ENCODE peak calls at places on chromosomes 11 and 22, in ten cellular contexts. One of them, this sample, is unnamed.

GRCh38 chr22:30314918-30315317 is 11.8 kb downstream of the TBC1D10A start:
- DNase-seq in GM20000: peak
- DNase-seq in mucosa of descending colon: no peak
- DNase-seq in GM10248: peak
- DNase-seq in fibroblast of pulmonary artery: no peak
- DNase-seq in lower lobe of right lung: no peak
- DNase-seq in BE2C: no peak
- DNase-seq in NB4: no peak
- DNase-seq in transverse colon: no peak
- DNase-seq in heart left ventricle: no peak
- DNase-seq in this sample: no peak

GRCh38 chr22:45237065-45237990 is 3.4 kb downstream of the KIAA0930 start:
- DNase-seq in transverse colon: no peak
- DNase-seq in GM10248: no peak
- DNase-seq in BE2C: no peak
- DNase-seq in lower lobe of right lung: no peak
- DNase-seq in NB4: no peak
- DNase-seq in heart left ventricle: no peak
- DNase-seq in mucosa of descending colon: no peak
- DNase-seq in GM20000: no peak
- DNase-seq in fibroblast of pulmonary artery: no peak
- DNase-seq in this sample: no peak

GRCh38 chr11:121466063-121466794 is 13.5 kb upstream of the SORL1-AS1 start:
- DNase-seq in lower lobe of right lung: peak
- DNase-seq in GM20000: no peak
- DNase-seq in BE2C: peak
- DNase-seq in GM10248: no peak
- DNase-seq in NB4: peak
- DNase-seq in heart left ventricle: peak
- DNase-seq in mucosa of descending colon: peak
- DNase-seq in transverse colon: peak
- DNase-seq in fibroblast of pulmonary artery: peak
- DNase-seq in this sample: no peak

GRCh38 chr11:94706211-94706610 is 61.9 kb upstream of the AMOTL1 start:
- DNase-seq in lower lobe of right lung: no peak
- DNase-seq in GM20000: no peak
- DNase-seq in NB4: no peak
- DNase-seq in mucosa of descending colon: no peak
- DNase-seq in transverse colon: no peak
- DNase-seq in heart left ventricle: no peak
- DNase-seq in fibroblast of pulmonary artery: no peak
- DNase-seq in GM10248: no peak
- DNase-seq in BE2C: no peak
- DNase-seq in this sample: no peak

GRCh38 chr11:114522818-114523217 is 36.9 kb downstream of the NXPE1 start:
- DNase-seq in transverse colon: no peak
- DNase-seq in BE2C: no peak
- DNase-seq in GM20000: no peak
- DNase-seq in heart left ventricle: no peak
- DNase-seq in fibroblast of pulmonary artery: no peak
- DNase-seq in NB4: no peak
- DNase-seq in mucosa of descending colon: peak
- DNase-seq in GM10248: no peak
- DNase-seq in lower lobe of right lung: no peak
- DNase-seq in this sample: no peak

GRCh38 chr11:57552479-57552878 is 15.0 kb downstream of the UBE2L6 start:
- DNase-seq in transverse colon: no peak
- DNase-seq in heart left ventricle: no peak
- DNase-seq in fibroblast of pulmonary artery: no peak
- DNase-seq in NB4: no peak
- DNase-seq in BE2C: no peak
- DNase-seq in mucosa of descending colon: no peak
- DNase-seq in GM20000: no peak
- DNase-seq in lower lobe of right lung: no peak
- DNase-seq in GM10248: no peak
- DNase-seq in this sample: no peak

GRCh38 chr11:2521681-2522630 is 77.1 kb downstream of the KCNQ1 start:
- DNase-seq in lower lobe of right lung: peak
- DNase-seq in fibroblast of pulmonary artery: no peak
- DNase-seq in GM20000: no peak
- DNase-seq in mucosa of descending colon: peak
- DNase-seq in heart left ventricle: peak
- DNase-seq in transverse colon: peak
- DNase-seq in BE2C: peak
- DNase-seq in NB4: no peak
- DNase-seq in GM10248: no peak
- DNase-seq in this sample: no peak

GRCh38 chr11:84396521-84396920 is 1110.4 kb upstream of the CCDC90B start:
- DNase-seq in lower lobe of right lung: no peak
- DNase-seq in transverse colon: no peak
- DNase-seq in GM10248: no peak
- DNase-seq in mucosa of descending colon: no peak
- DNase-seq in fibroblast of pulmonary artery: peak
- DNase-seq in NB4: no peak
- DNase-seq in heart left ventricle: no peak
- DNase-seq in BE2C: no peak
- DNase-seq in GM20000: no peak
- DNase-seq in this sample: no peak

GRCh38 chr11:19553683-19554333 is 158.8 kb upstream of the NAV2 start:
- DNase-seq in NB4: peak
- DNase-seq in BE2C: peak
- DNase-seq in GM10248: peak
- DNase-seq in fibroblast of pulmonary artery: peak
- DNase-seq in GM20000: peak
- DNase-seq in heart left ventricle: peak
- DNase-seq in mucosa of descending colon: peak
- DNase-seq in transverse colon: peak
- DNase-seq in lower lobe of right lung: peak
- DNase-seq in this sample: peak

GRCh38 chr11:100752371-100753073 is 65.4 kb downstream of the ARHGAP42 start:
- DNase-seq in lower lobe of right lung: no peak
- DNase-seq in fibroblast of pulmonary artery: no peak
- DNase-seq in transverse colon: no peak
- DNase-seq in NB4: no peak
- DNase-seq in GM10248: no peak
- DNase-seq in GM20000: no peak
- DNase-seq in mucosa of descending colon: peak
- DNase-seq in heart left ventricle: no peak
- DNase-seq in BE2C: peak
- DNase-seq in this sample: no peak

GRCh38 chr11:100757636-100758035 is 70.5 kb downstream of the ARHGAP42 start:
- DNase-seq in heart left ventricle: no peak
- DNase-seq in lower lobe of right lung: no peak
- DNase-seq in mucosa of descending colon: no peak
- DNase-seq in fibroblast of pulmonary artery: no peak
- DNase-seq in NB4: no peak
- DNase-seq in BE2C: no peak
- DNase-seq in GM20000: no peak
- DNase-seq in transverse colon: no peak
- DNase-seq in GM10248: no peak
- DNase-seq in this sample: no peak

GRCh38 chr11:100753562-100753961 is 66.5 kb downstream of the ARHGAP42 start:
- DNase-seq in GM20000: no peak
- DNase-seq in mucosa of descending colon: no peak
- DNase-seq in lower lobe of right lung: no peak
- DNase-seq in fibroblast of pulmonary artery: no peak
- DNase-seq in BE2C: peak
- DNase-seq in NB4: no peak
- DNase-seq in transverse colon: no peak
- DNase-seq in GM10248: no peak
- DNase-seq in heart left ventricle: no peak
- DNase-seq in this sample: no peak

GRCh38 chr11:100756556-100756955 is 69.5 kb downstream of the ARHGAP42 start:
- DNase-seq in BE2C: no peak
- DNase-seq in NB4: no peak
- DNase-seq in fibroblast of pulmonary artery: peak
- DNase-seq in lower lobe of right lung: no peak
- DNase-seq in GM20000: no peak
- DNase-seq in mucosa of descending colon: no peak
- DNase-seq in transverse colon: no peak
- DNase-seq in heart left ventricle: no peak
- DNase-seq in GM10248: no peak
- DNase-seq in this sample: no peak

DNA sequence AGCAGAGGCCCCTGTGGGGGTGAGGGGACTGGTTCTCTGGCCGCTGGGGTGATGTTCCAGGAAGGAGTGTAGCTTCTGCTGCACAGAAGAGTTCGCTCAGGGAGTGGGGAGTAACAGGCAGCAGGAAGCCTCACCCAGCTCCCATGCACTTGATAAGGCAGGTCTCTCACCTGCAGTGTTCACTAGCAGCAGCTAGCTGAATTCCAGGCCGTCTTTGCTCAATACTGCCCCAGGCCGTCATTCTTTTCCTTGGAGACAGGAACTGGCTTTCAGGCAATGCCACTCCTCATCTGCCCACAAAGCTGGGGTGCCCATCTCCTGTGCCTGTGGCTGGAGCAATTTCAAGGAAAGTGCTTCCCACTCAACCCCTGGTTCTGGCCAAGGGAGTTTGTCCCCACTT is 66.1 kb downstream of the ARHGAP42 start:
- DNase-seq in GM10248: no peak
- DNase-seq in heart left ventricle: no peak
- DNase-seq in fibroblast of pulmonary artery: no peak
- DNase-seq in transverse colon: no peak
- DNase-seq in lower lobe of right lung: no peak
- DNase-seq in mucosa of descending colon: no peak
- DNase-seq in BE2C: no peak
- DNase-seq in NB4: no peak
- DNase-seq in GM20000: no peak
- DNase-seq in this sample: no peak
- TF ChIP-seq CTCF in GM10248: no peak
- TF ChIP-seq CTCF in heart left ventricle: no peak
- TF ChIP-seq CTCF in fibroblast of pulmonary artery: no peak
- TF ChIP-seq CTCF in transverse colon: no peak
- TF ChIP-seq CTCF in lower lobe of right lung: no peak
- TF ChIP-seq CTCF in mucosa of descending colon: no peak
- TF ChIP-seq CTCF in BE2C: no peak
- TF ChIP-seq CTCF in NB4: no peak
- TF ChIP-seq CTCF in GM20000: no peak
- TF ChIP-seq CTCF in this sample: no peak

GRCh38 chr22:23857606-23858483 is at the start of gene SLC2A11:
- DNase-seq in NB4: peak
- DNase-seq in fibroblast of pulmonary artery: peak
- DNase-seq in transverse colon: peak
- DNase-seq in lower lobe of right lung: peak
- DNase-seq in BE2C: peak
- DNase-seq in GM20000: peak
- DNase-seq in heart left ventricle: peak
- DNase-seq in mucosa of descending colon: peak
- DNase-seq in GM10248: peak
- DNase-seq in this sample: peak
- TF ChIP-seq CTCF in NB4: no peak
- TF ChIP-seq CTCF in fibroblast of pulmonary artery: peak
- TF ChIP-seq CTCF in transverse colon: peak
- TF ChIP-seq CTCF in lower lobe of right lung: peak
- TF ChIP-seq CTCF in BE2C: peak
- TF ChIP-seq CTCF in GM20000: no peak
- TF ChIP-seq CTCF in heart left ventricle: peak
- TF ChIP-seq CTCF in mucosa of descending colon: peak
- TF ChIP-seq CTCF in GM10248: peak
- TF ChIP-seq CTCF in this sample: peak

DNA sequence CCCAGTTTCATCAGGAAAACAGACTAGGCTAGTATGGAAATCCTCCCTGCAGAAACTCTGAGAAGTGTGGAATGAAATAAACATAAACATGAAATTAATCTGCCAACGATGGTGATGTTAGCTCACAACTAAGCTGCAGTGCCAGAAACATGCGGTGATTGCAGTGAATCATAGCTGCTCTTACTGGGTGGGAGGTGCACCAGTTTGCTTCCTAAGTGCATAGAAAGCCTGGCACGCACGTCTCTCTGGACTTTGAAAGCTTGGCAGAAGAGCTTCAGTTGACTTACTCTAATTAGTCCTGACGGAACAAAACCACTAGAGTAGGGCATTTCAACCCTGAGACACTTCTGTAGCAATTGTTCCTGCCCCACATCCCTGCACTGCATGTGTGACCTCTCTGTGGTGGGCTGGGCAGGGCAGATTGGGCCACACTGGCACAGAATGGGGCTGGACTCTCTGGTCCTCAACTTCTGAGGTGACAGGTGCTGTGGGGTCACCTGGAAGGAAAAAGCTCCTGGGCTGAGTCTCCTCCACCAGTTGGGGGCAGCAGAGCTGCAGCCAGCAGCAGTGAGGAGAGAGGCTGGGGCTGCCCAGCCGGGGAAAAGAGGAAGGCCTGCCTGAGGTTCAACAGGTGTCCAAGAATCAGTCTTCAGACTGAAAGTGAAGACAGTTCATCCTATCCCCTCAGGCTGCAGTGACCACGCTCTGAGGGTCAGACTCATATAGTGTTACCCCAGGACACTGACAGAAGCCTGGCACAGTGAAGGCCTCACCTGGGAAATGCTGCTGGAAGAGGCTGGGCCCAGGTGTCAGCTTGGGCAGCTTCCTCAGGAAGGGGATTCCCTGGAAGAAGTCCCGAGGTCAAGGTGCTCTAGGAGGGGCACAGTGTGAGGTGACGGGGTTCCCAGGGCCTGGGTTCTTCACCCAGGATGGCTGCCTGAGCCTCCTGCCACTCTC is 40.5 kb downstream of the GGTLC2 start:
- DNase-seq in GM20000: peak
- DNase-seq in NB4: peak
- DNase-seq in mucosa of descending colon: peak
- DNase-seq in lower lobe of right lung: no peak
- DNase-seq in GM10248: peak
- DNase-seq in fibroblast of pulmonary artery: peak
- DNase-seq in transverse colon: peak
- DNase-seq in heart left ventricle: no peak
- DNase-seq in BE2C: peak
- DNase-seq in this sample: peak
- TF ChIP-seq CTCF in GM20000: peak
- TF ChIP-seq CTCF in NB4: peak
- TF ChIP-seq CTCF in mucosa of descending colon: peak
- TF ChIP-seq CTCF in lower lobe of right lung: peak
- TF ChIP-seq CTCF in GM10248: peak
- TF ChIP-seq CTCF in fibroblast of pulmonary artery: peak
- TF ChIP-seq CTCF in transverse colon: peak
- TF ChIP-seq CTCF in heart left ventricle: peak
- TF ChIP-seq CTCF in BE2C: peak
- TF ChIP-seq CTCF in this sample: peak

GRCh38 chr11:124793466-124794278 is 6.5 kb downstream of the MSANTD2 start:
- DNase-seq in lower lobe of right lung: no peak
- DNase-seq in heart left ventricle: no peak
- DNase-seq in mucosa of descending colon: peak
- DNase-seq in fibroblast of pulmonary artery: peak
- DNase-seq in GM10248: peak
- DNase-seq in BE2C: peak
- DNase-seq in transverse colon: peak
- DNase-seq in NB4: peak
- DNase-seq in GM20000: peak
- DNase-seq in this sample: peak
- TF ChIP-seq CTCF in lower lobe of right lung: peak
- TF ChIP-seq CTCF in heart left ventricle: peak
- TF ChIP-seq CTCF in mucosa of descending colon: peak
- TF ChIP-seq CTCF in fibroblast of pulmonary artery: peak
- TF ChIP-seq CTCF in GM10248: peak
- TF ChIP-seq CTCF in BE2C: peak
- TF ChIP-seq CTCF in transverse colon: peak
- TF ChIP-seq CTCF in NB4: peak
- TF ChIP-seq CTCF in GM20000: peak
- TF ChIP-seq CTCF in this sample: peak

This sample was measured in MM.1S.